ENCODE peak calls at places on chromosomes 2 and 18, in ten cellular contexts. F is heart right ventricle; I is mesenteric fat pad; B is HT1080; Q is iris pigment epithelial cell; O is caudate nucleus; Z is hippocampal formation; W is stimulated activated CD4-positive, alpha-beta T cell treated with anti-CD3 and anti-CD28 coated beads, Interleukin-12 subunit alpha, Interleukin-12 subunit beta, amount 100 ng/mL, for 4 hours; S is omental fat pad; V is AG04450. U is an unnamed sample.

GRCh38 chr2:237184192-237184922 is 98.7 kb downstream of the COPS8 start:
- DNase-seq in F (no peak), I (no peak), B (peak; percentile 89), Q (peak; percentile 88), O (no peak), Z (no peak), W (no peak), S (no peak), V (peak; percentile 86), U (no peak)

GRCh38 chr18:11872479-11873136 is 21.4 kb downstream of the CHMP1B start:
- DNase-seq in F (peak; percentile 41), I (peak; percentile 55), B (peak; percentile 54), Q (no peak), O (no peak), Z (no peak), W (no peak), S (no peak), V (no peak), U (peak; percentile 55)

GRCh38 chr18:44696892-44697291 is 16.2 kb downstream of the SETBP1 start:
- DNase-seq in F (peak; percentile 20), I (no peak), B (no peak), Q (no peak), O (no peak), Z (no peak), W (no peak), S (no peak), V (no peak), U (peak; percentile 69)

GRCh38 chr2:240468300-240469238 is 33.1 kb downstream of the GPC1 start:
- DNase-seq in F (peak; percentile 4), I (no peak), B (no peak), Q (no peak), O (no peak), Z (no peak), W (no peak), S (peak; percentile 14), V (no peak), U (no peak)

GRCh38 chr2:69465513-69466456 is 28.6 kb upstream of the NFU1 start:
- DNase-seq in F (peak; percentile 75), I (no peak), B (no peak), Q (no peak), O (no peak), Z (no peak), W (no peak), S (no peak), V (no peak), U (peak; percentile 53)

GRCh38 chr2:204840504-204840903 is 295.2 kb downstream of the PARD3B start:
- DNase-seq in F (no peak), I (no peak), B (no peak), Q (no peak), O (no peak), Z (no peak), W (no peak), S (no peak), V (no peak), U (no peak)

GRCh38 chr18:62480927-62481326 is 41.9 kb upstream of the ZCCHC2 start:
- DNase-seq in F (no peak), I (no peak), B (no peak), Q (no peak), O (no peak), Z (no peak), W (no peak), S (no peak), V (no peak), U (no peak)

GRCh38 chr2:71948781-71949536 is 198.7 kb downstream of the CYP26B1 start:
- DNase-seq in F (no peak), I (peak; percentile 78), B (no peak), Q (peak; percentile 61), O (no peak), Z (no peak), W (no peak), S (no peak), V (no peak), U (no peak)

GRCh38 chr2:207530160-207531023 is 630 bp downstream of the CREB1 start:
- DNase-seq in F (peak; percentile 43), I (no peak), B (peak; percentile 52), Q (peak; percentile 41), O (peak; percentile 13), Z (peak; percentile 42), W (peak; percentile 40), S (no peak), V (no peak), U (peak; percentile 42)

GRCh38 chr18:6959110-6959509 is 158.5 kb downstream of the LAMA1 start:
- DNase-seq in F (no peak), I (no peak), B (peak; percentile 50), Q (no peak), O (no peak), Z (no peak), W (no peak), S (no peak), V (no peak), U (no peak)

GRCh38 chr2:137826373-137827372 is 137.6 kb upstream of the HNMT start:
- DNase-seq in F (no peak), I (no peak), B (peak; percentile 62), Q (peak; percentile 1), O (no peak), Z (no peak), W (no peak), S (no peak), V (no peak), U (no peak)

GRCh38 chr2:34419856-34420255 is 820.8 kb upstream of the FAM98A start:
- DNase-seq in F (no peak), I (no peak), B (no peak), Q (peak; percentile 10), O (no peak), Z (no peak), W (no peak), S (no peak), V (no peak), U (no peak)

GRCh38 chr2:37781028-37781427 is 109.6 kb upstream of the CDC42EP3 start:
- DNase-seq in F (no peak), I (no peak), B (peak; percentile 93), Q (peak; percentile 90), O (no peak), Z (no peak), W (no peak), S (no peak), V (peak; percentile 68), U (no peak)

GRCh38 chr18:59006461-59007067 is 133.1 kb upstream of the SEC11C start:
- DNase-seq in F (no peak), I (no peak), B (peak; percentile 56), Q (peak; percentile 17), O (no peak), Z (no peak), W (no peak), S (no peak), V (no peak), U (no peak)

GRCh38 chr2:215556979-215557378 is 121.1 kb upstream of the FN1 start:
- DNase-seq in F (no peak), I (no peak), B (peak; percentile 35), Q (peak; percentile 82), O (no peak), Z (no peak), W (no peak), S (no peak), V (no peak), U (no peak)

GRCh38 chr2:46269545-46270273 is 27.5 kb upstream of the EPAS1 start:
- DNase-seq in F (peak; percentile 56), I (no peak), B (peak; percentile 70), Q (peak; percentile 71), O (no peak), Z (no peak), W (no peak), S (no peak), V (no peak), U (no peak)

U was measured in gastrocnemius medialis.